ENCODE peak calls at places on chromosome 2, in four cellular contexts. J is M059J, G is HS-5, S is RPMI8226. X is an unnamed sample.

GRCh38 chr2:10274983-10275802 is 27.5 kb upstream of the HPCAL1 start:
- DNase-seq in J (no peak), G (no peak), S (no peak), X (no peak)

GRCh38 chr2:8756230-8756629 is 74.4 kb downstream of the ID2 start:
- DNase-seq in J (no peak), G (no peak), S (no peak), X (no peak)

GRCh38 chr2:156116113-156116512 is 216.4 kb downstream of the NR4A2 start:
- DNase-seq in J (no peak), G (no peak), S (no peak), X (no peak)

GRCh38 chr2:207012461-207012860 is 73.1 kb downstream of the CPO start:
- DNase-seq in J (peak), G (no peak), S (no peak), X (no peak)

GRCh38 chr2:169768262-169768995 is 30.2 kb upstream of the SSB start:
- DNase-seq in J (no peak), G (no peak), S (peak), X (peak)

GRCh38 chr2:28322887-28323483 is 69.7 kb upstream of the FOSL2 start:
- DNase-seq in J (no peak), G (no peak), S (no peak), X (no peak)

GRCh38 chr2:147108553-147108952 is 736.3 kb upstream of the ACVR2A start:
- DNase-seq in J (peak), G (no peak), S (no peak), X (no peak)

GRCh38 chr2:120441744-120442471 is 96.0 kb downstream of the INHBB start:
- DNase-seq in J (peak), G (no peak), S (peak), X (no peak)

X was measured in GM12865.